ENCODE peak calls at places on chromosomes 12 and 14, in eight cellular contexts. One of them, this sample, is unnamed.

GRCh38 chr14:23895480-23895879 is 58.1 kb upstream of the DHRS4 start:
- DNase-seq in adrenal gland: no peak
- DNase-seq in AG10803: no peak
- DNase-seq in small intestine: peak
- DNase-seq in fibroblast of mammary gland: peak
- DNase-seq in CD4-positive, alpha-beta memory T cell: no peak
- DNase-seq in left lung: no peak
- DNase-seq in cardiac muscle cell: no peak
- DNase-seq in this sample: no peak

GRCh38 chr14:68691031-68691864 is 101.6 kb downstream of the ZFP36L1 start:
- DNase-seq in adrenal gland: no peak
- DNase-seq in AG10803: no peak
- DNase-seq in small intestine: no peak
- DNase-seq in fibroblast of mammary gland: no peak
- DNase-seq in CD4-positive, alpha-beta memory T cell: no peak
- DNase-seq in left lung: no peak
- DNase-seq in cardiac muscle cell: no peak
- DNase-seq in this sample: no peak

GRCh38 chr14:71720978-71721624 is 211.1 kb upstream of the RGS6 start:
- DNase-seq in adrenal gland: peak
- DNase-seq in AG10803: peak
- DNase-seq in small intestine: peak
- DNase-seq in fibroblast of mammary gland: peak
- DNase-seq in CD4-positive, alpha-beta memory T cell: no peak
- DNase-seq in left lung: no peak
- DNase-seq in cardiac muscle cell: peak
- DNase-seq in this sample: peak

GRCh38 chr14:92926180-92926845 is 3.4 kb downstream of the CHGA start:
- DNase-seq in adrenal gland: no peak
- DNase-seq in AG10803: no peak
- DNase-seq in small intestine: no peak
- DNase-seq in fibroblast of mammary gland: no peak
- DNase-seq in CD4-positive, alpha-beta memory T cell: no peak
- DNase-seq in left lung: peak
- DNase-seq in cardiac muscle cell: no peak
- DNase-seq in this sample: no peak

GRCh38 chr14:86654558-86655184 is 1124.7 kb downstream of the FLRT2 start:
- DNase-seq in adrenal gland: peak
- DNase-seq in AG10803: peak
- DNase-seq in small intestine: peak
- DNase-seq in fibroblast of mammary gland: peak
- DNase-seq in CD4-positive, alpha-beta memory T cell: peak
- DNase-seq in left lung: no peak
- DNase-seq in cardiac muscle cell: peak
- DNase-seq in this sample: no peak

GRCh38 chr14:77023001-77023996 is 5.2 kb downstream of the IRF2BPL start:
- DNase-seq in adrenal gland: peak
- DNase-seq in AG10803: peak
- DNase-seq in small intestine: peak
- DNase-seq in fibroblast of mammary gland: no peak
- DNase-seq in CD4-positive, alpha-beta memory T cell: no peak
- DNase-seq in left lung: no peak
- DNase-seq in cardiac muscle cell: peak
- DNase-seq in this sample: no peak

GRCh38 chr12:86264451-86265328 is 8.5 kb upstream of the MGAT4C start:
- DNase-seq in adrenal gland: no peak
- DNase-seq in AG10803: no peak
- DNase-seq in small intestine: peak
- DNase-seq in fibroblast of mammary gland: no peak
- DNase-seq in CD4-positive, alpha-beta memory T cell: no peak
- DNase-seq in left lung: peak
- DNase-seq in cardiac muscle cell: peak
- DNase-seq in this sample: no peak

GRCh38 chr14:76937181-76938091 is 91.1 kb downstream of the IRF2BPL start:
- DNase-seq in adrenal gland: peak
- DNase-seq in AG10803: peak
- DNase-seq in small intestine: no peak
- DNase-seq in fibroblast of mammary gland: peak
- DNase-seq in CD4-positive, alpha-beta memory T cell: no peak
- DNase-seq in left lung: no peak
- DNase-seq in cardiac muscle cell: peak
- DNase-seq in this sample: no peak

DNA sequence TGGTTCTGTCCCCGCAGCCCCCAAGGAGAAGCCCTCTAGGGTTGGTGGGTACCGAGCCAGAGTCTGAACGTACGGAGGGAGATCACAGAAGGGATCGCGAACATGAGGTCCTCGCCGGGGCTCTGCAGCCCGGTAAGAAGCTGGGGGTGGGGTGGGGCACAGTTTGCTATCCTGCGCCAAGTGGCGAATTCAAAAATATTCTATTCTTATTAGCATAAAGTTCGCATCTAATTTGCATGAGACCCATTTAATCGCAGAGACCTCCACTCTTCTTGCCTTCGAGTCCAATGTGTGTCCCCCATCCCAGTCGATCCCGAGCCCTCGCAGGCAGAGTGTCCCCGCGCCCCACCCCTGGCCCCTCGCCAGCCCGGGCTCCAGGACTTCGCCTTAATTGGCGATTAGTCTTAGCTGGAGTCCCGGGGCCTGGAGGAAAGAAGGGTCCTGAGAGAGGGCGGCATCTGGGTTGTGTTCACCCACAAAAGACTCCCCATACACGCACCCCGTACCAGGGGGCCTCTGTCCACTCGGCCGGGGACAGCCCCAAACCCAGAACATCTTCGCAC is 601 bp upstream of the ARHGEF25 start:
- DNase-seq in adrenal gland: no peak
- DNase-seq in AG10803: no peak
- DNase-seq in small intestine: peak
- DNase-seq in fibroblast of mammary gland: no peak
- DNase-seq in CD4-positive, alpha-beta memory T cell: no peak
- DNase-seq in left lung: no peak
- DNase-seq in cardiac muscle cell: peak
- DNase-seq in this sample: no peak
- H3K4me3 ChIP-seq in adrenal gland: no peak
- H3K4me3 ChIP-seq in AG10803: peak
- H3K4me3 ChIP-seq in small intestine: no peak
- H3K4me3 ChIP-seq in fibroblast of mammary gland: peak
- H3K4me3 ChIP-seq in CD4-positive, alpha-beta memory T cell: peak
- H3K4me3 ChIP-seq in left lung: peak
- H3K4me3 ChIP-seq in cardiac muscle cell: peak
- H3K4me3 ChIP-seq in this sample: peak

GRCh38 chr12:6373022-6373787 is 2.2 kb downstream of the SCNN1A start:
- DNase-seq in adrenal gland: no peak
- DNase-seq in AG10803: no peak
- DNase-seq in small intestine: peak
- DNase-seq in fibroblast of mammary gland: no peak
- DNase-seq in CD4-positive, alpha-beta memory T cell: no peak
- DNase-seq in left lung: no peak
- DNase-seq in cardiac muscle cell: no peak
- DNase-seq in this sample: no peak

GRCh38 chr12:6370576-6370935 is 4.8 kb downstream of the SCNN1A start:
- DNase-seq in adrenal gland: no peak
- DNase-seq in AG10803: no peak
- DNase-seq in small intestine: no peak
- DNase-seq in fibroblast of mammary gland: no peak
- DNase-seq in CD4-positive, alpha-beta memory T cell: no peak
- DNase-seq in left lung: no peak
- DNase-seq in cardiac muscle cell: no peak
- DNase-seq in this sample: no peak

GRCh38 chr12:6374028-6374780 is 1.2 kb downstream of the SCNN1A start:
- DNase-seq in adrenal gland: no peak
- DNase-seq in AG10803: no peak
- DNase-seq in small intestine: no peak
- DNase-seq in fibroblast of mammary gland: no peak
- DNase-seq in CD4-positive, alpha-beta memory T cell: no peak
- DNase-seq in left lung: no peak
- DNase-seq in cardiac muscle cell: no peak
- DNase-seq in this sample: no peak

GRCh38 chr12:6370994-6371754 is 4.2 kb downstream of the SCNN1A start:
- DNase-seq in adrenal gland: peak
- DNase-seq in AG10803: no peak
- DNase-seq in small intestine: peak
- DNase-seq in fibroblast of mammary gland: peak
- DNase-seq in CD4-positive, alpha-beta memory T cell: no peak
- DNase-seq in left lung: no peak
- DNase-seq in cardiac muscle cell: no peak
- DNase-seq in this sample: no peak

DNA sequence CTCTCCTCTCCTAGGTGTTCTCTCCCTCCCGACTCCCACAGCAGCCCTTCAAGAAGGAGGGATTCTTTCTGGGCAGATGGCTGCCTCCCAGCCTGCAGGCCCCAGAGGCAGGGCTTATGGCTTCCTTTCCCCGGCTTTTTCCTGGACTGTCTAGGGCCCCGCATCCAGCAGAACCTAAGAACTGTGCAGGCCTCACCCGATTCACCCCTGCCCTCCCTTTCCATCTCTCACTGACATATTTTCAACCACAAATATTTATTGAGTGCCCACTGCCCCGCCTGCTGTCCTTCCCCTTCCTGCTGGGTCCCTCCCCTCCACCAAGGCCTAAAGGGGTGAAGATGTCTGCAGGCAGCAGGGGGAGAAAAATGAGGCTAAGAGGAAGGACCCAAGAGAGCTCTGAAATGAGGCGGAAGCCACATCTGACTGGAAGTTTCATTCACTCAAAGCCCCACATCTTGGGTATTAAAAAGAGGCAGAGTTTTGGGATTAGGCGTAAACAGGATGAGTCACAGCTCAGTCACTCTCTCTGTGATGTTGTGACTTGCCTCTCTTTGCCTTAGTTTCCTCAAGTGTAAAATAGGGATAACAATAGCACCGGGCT is 2.9 kb downstream of the SCNN1A start:
- DNase-seq in adrenal gland: peak
- DNase-seq in AG10803: peak
- DNase-seq in small intestine: no peak
- DNase-seq in fibroblast of mammary gland: peak
- DNase-seq in CD4-positive, alpha-beta memory T cell: no peak
- DNase-seq in left lung: no peak
- DNase-seq in cardiac muscle cell: no peak
- DNase-seq in this sample: no peak
- H3K4me3 ChIP-seq in adrenal gland: no peak
- H3K4me3 ChIP-seq in AG10803: no peak
- H3K4me3 ChIP-seq in small intestine: no peak
- H3K4me3 ChIP-seq in fibroblast of mammary gland: no peak
- H3K4me3 ChIP-seq in CD4-positive, alpha-beta memory T cell: no peak
- H3K4me3 ChIP-seq in left lung: peak
- H3K4me3 ChIP-seq in cardiac muscle cell: no peak
- H3K4me3 ChIP-seq in this sample: no peak

GRCh38 chr14:104563742-104564615 is 15.6 kb upstream of the C14orf180 start:
- DNase-seq in adrenal gland: peak
- DNase-seq in AG10803: peak
- DNase-seq in small intestine: peak
- DNase-seq in fibroblast of mammary gland: peak
- DNase-seq in CD4-positive, alpha-beta memory T cell: peak
- DNase-seq in left lung: peak
- DNase-seq in cardiac muscle cell: peak
- DNase-seq in this sample: no peak
- H3K4me3 ChIP-seq in adrenal gland: no peak
- H3K4me3 ChIP-seq in AG10803: no peak
- H3K4me3 ChIP-seq in small intestine: no peak
- H3K4me3 ChIP-seq in fibroblast of mammary gland: no peak
- H3K4me3 ChIP-seq in CD4-positive, alpha-beta memory T cell: no peak
- H3K4me3 ChIP-seq in left lung: no peak
- H3K4me3 ChIP-seq in cardiac muscle cell: no peak
- H3K4me3 ChIP-seq in this sample: no peak

DNA sequence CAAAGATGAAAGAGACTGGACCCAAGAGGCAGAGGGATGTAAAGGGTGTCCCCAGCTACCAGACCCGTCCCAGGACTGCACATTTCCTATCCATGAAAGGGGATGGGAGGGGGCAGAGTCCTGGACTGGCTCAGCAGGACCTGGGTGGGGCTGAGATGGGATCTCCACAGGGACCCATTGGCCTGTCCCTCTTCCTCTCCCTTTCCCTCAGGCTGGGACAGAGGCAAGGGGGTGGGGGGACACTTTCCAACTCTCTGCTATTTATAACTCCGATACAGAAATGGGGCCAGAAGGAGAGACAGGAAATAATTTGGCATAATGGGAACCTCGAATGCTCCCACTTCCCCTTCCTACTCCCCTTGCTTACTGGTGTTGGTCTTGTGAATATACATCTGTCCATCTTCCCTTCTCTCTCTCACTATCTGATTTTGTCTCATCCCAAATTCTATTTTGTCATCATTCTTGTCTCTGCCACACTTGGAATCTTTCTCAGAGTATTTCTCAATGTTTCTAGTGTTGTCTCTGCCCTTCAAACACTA is 1.1 kb upstream of the ITGA7 start:
- DNase-seq in adrenal gland: no peak
- DNase-seq in AG10803: no peak
- DNase-seq in small intestine: no peak
- DNase-seq in fibroblast of mammary gland: no peak
- DNase-seq in CD4-positive, alpha-beta memory T cell: no peak
- DNase-seq in left lung: peak
- DNase-seq in cardiac muscle cell: peak
- DNase-seq in this sample: no peak
- H3K4me3 ChIP-seq in adrenal gland: no peak
- H3K4me3 ChIP-seq in AG10803: no peak
- H3K4me3 ChIP-seq in small intestine: no peak
- H3K4me3 ChIP-seq in fibroblast of mammary gland: no peak
- H3K4me3 ChIP-seq in CD4-positive, alpha-beta memory T cell: no peak
- H3K4me3 ChIP-seq in left lung: peak
- H3K4me3 ChIP-seq in cardiac muscle cell: peak
- H3K4me3 ChIP-seq in this sample: no peak

GRCh38 chr12:104475269-104475668 is 18.5 kb downstream of the CHST11 start:
- DNase-seq in adrenal gland: no peak
- DNase-seq in AG10803: no peak
- DNase-seq in small intestine: no peak
- DNase-seq in fibroblast of mammary gland: no peak
- DNase-seq in CD4-positive, alpha-beta memory T cell: no peak
- DNase-seq in left lung: no peak
- DNase-seq in cardiac muscle cell: no peak
- DNase-seq in this sample: no peak
- H3K4me3 ChIP-seq in adrenal gland: no peak
- H3K4me3 ChIP-seq in AG10803: no peak
- H3K4me3 ChIP-seq in small intestine: no peak
- H3K4me3 ChIP-seq in fibroblast of mammary gland: no peak
- H3K4me3 ChIP-seq in CD4-positive, alpha-beta memory T cell: no peak
- H3K4me3 ChIP-seq in left lung: no peak
- H3K4me3 ChIP-seq in cardiac muscle cell: no peak
- H3K4me3 ChIP-seq in this sample: no peak

GRCh38 chr12:52714887-52715281 is 11.6 kb upstream of the KRT77 start:
- DNase-seq in adrenal gland: no peak
- DNase-seq in AG10803: no peak
- DNase-seq in small intestine: no peak
- DNase-seq in fibroblast of mammary gland: no peak
- DNase-seq in CD4-positive, alpha-beta memory T cell: no peak
- DNase-seq in left lung: no peak
- DNase-seq in cardiac muscle cell: no peak
- DNase-seq in this sample: no peak
- H3K4me3 ChIP-seq in adrenal gland: no peak
- H3K4me3 ChIP-seq in AG10803: no peak
- H3K4me3 ChIP-seq in small intestine: no peak
- H3K4me3 ChIP-seq in fibroblast of mammary gland: no peak
- H3K4me3 ChIP-seq in CD4-positive, alpha-beta memory T cell: no peak
- H3K4me3 ChIP-seq in left lung: no peak
- H3K4me3 ChIP-seq in cardiac muscle cell: no peak
- H3K4me3 ChIP-seq in this sample: no peak

DNA sequence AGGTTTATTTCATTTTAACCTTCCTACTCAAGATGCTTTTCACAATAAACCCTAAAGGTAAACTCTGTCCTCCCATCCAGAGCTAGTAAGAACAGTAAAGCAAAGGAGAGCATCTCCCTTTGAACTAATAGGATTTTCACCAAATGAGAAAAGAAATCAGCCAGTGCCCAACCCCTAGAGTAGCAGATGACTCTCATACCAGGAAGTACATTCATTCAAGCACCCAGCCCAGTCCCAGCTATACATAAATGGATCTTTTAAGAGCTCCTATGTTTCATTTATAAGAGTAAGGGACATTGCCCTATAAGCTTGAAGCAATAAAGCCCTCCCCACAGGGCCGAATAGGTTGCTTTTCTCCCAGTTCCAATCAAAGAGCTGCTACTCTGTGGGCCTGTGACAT is 7.6 kb downstream of the BAZ2A start:
- DNase-seq in adrenal gland: no peak
- DNase-seq in AG10803: no peak
- DNase-seq in small intestine: no peak
- DNase-seq in fibroblast of mammary gland: no peak
- DNase-seq in CD4-positive, alpha-beta memory T cell: no peak
- DNase-seq in left lung: no peak
- DNase-seq in cardiac muscle cell: no peak
- DNase-seq in this sample: no peak
- H3K4me3 ChIP-seq in adrenal gland: no peak
- H3K4me3 ChIP-seq in AG10803: no peak
- H3K4me3 ChIP-seq in small intestine: no peak
- H3K4me3 ChIP-seq in fibroblast of mammary gland: no peak
- H3K4me3 ChIP-seq in CD4-positive, alpha-beta memory T cell: no peak
- H3K4me3 ChIP-seq in left lung: no peak
- H3K4me3 ChIP-seq in cardiac muscle cell: no peak
- H3K4me3 ChIP-seq in this sample: no peak

This sample was measured in SK-N-MC.